ENCODE peak calls at places on chromosomes 13 and 19, in seven cellular contexts. T, A, X, E, F, K and Y are unnamed samples.

GRCh38 chr13:110915874-110916670 is 1.2 kb upstream of the ANKRD10 start:
- DNase-seq in X (no peak), A (no peak), K (no peak), T (no peak), E (no peak), F (no peak), Y (no peak)

GRCh38 chr13:21549633-21550032 is 54.3 kb downstream of the MICU2 start:
- DNase-seq in X (no peak), F (no peak), E (no peak), K (no peak), A (no peak), T (no peak), Y (no peak)

GRCh38 chr19:48625891-48626327 is 6.6 kb downstream of the SPHK2 start:
- DNase-seq in F (no peak), K (no peak), E (peak), T (no peak), A (peak), X (peak), Y (no peak)

GRCh38 chr13:106357198-106357597 is 178.3 kb downstream of the EFNB2 start:
- DNase-seq in K (no peak), E (no peak), X (no peak), A (no peak), T (no peak), F (no peak), Y (no peak)

GRCh38 chr13:112711528-112712265 is 21.9 kb downstream of the ATP11A start:
- DNase-seq in F (peak), E (peak), K (peak), X (peak), A (peak), T (peak), Y (peak)

GRCh38 chr13:109654341-109655205 is 131.8 kb downstream of the IRS2 start:
- DNase-seq in K (no peak), A (no peak), X (no peak), T (no peak), E (no peak), F (no peak), Y (no peak)

GRCh38 chr13:43985437-43986051 is 105.8 kb downstream of the LACC1 start:
- DNase-seq in A (no peak), F (no peak), T (no peak), X (no peak), E (no peak), K (no peak), Y (no peak)

GRCh38 chr19:10113964-10114650 is 2.6 kb downstream of the P2RY11 start:
- DNase-seq in X (peak), K (no peak), E (peak), F (no peak), T (no peak), A (no peak), Y (no peak)

GRCh38 chr19:55027472-55028337 is 10.4 kb downstream of the GP6 start:
- DNase-seq in X (no peak), E (no peak), F (no peak), K (no peak), T (no peak), A (no peak), Y (no peak)

GRCh38 chr19:18908917-18909619 is 10.1 kb downstream of the COPE start:
- DNase-seq in K (no peak), A (no peak), X (no peak), E (no peak), T (no peak), F (no peak), Y (no peak)

GRCh38 chr19:54485846-54486245 is 12.8 kb upstream of the CDC42EP5 start:
- DNase-seq in T (no peak), K (no peak), A (no peak), X (no peak), E (no peak), F (no peak), Y (no peak)

GRCh38 chr19:18599485-18599884 is 7.1 kb downstream of the CRLF1 start:
- DNase-seq in X (no peak), F (no peak), T (no peak), A (no peak), E (no peak), K (no peak), Y (no peak)

GRCh38 chr19:13127051-13127450 is 9.0 kb downstream of the NACC1 start:
- DNase-seq in T (no peak), A (no peak), K (no peak), E (no peak), F (no peak), X (no peak), Y (no peak)

GRCh38 chr13:44459674-44460073 is 86.0 kb downstream of the SERP2 start:
- DNase-seq in K (no peak), F (no peak), T (no peak), X (no peak), A (no peak), E (no peak), Y (no peak)

GRCh38 chr19:8001651-8001994 is 3.8 kb downstream of the ELAVL1 start:
- DNase-seq in T (no peak), K (no peak), E (no peak), X (no peak), A (no peak), F (no peak), Y (no peak)

GRCh38 chr13:60155978-60156377 is 7.8 kb downstream of the DIAPH3 start:
- DNase-seq in X (no peak), F (no peak), A (no peak), T (no peak), K (no peak), E (no peak), Y (no peak)

GRCh38 chr19:12834976-12835757 is 788 bp upstream of the RTBDN start:
- DNase-seq in T (no peak), K (no peak), A (peak), E (no peak), F (no peak), X (peak), Y (no peak)

GRCh38 chr19:41696402-41697197 is 8.5 kb upstream of the CEACAM7 start:
- DNase-seq in T (no peak), X (peak), F (no peak), K (no peak), A (peak), E (peak), Y (no peak)

GRCh38 chr19:41330946-41331678 is 21.1 kb downstream of the CCDC97 start:
- DNase-seq in E (peak), K (no peak), F (no peak), T (no peak), A (no peak), X (peak), Y (no peak)

GRCh38 chr19:37691881-37692504 is 27.6 kb downstream of the ZNF607 start:
- DNase-seq in T (peak), E (peak), A (peak), X (peak), K (peak), F (no peak), Y (peak)

GRCh38 chr13:39397866-39398265 is 205.1 kb downstream of the LHFPL6 start:
- DNase-seq in T (peak), F (no peak), E (no peak), X (no peak), A (no peak), K (no peak), Y (no peak)

GRCh38 chr13:20667857-20668256 is 35.6 kb upstream of the IL17D start:
- DNase-seq in E (no peak), A (no peak), X (no peak), K (no peak), F (no peak), T (no peak), Y (no peak)

GRCh38 chr19:56670401-56670960 is 1.1 kb downstream of the ZNF835 start:
- DNase-seq in K (no peak), A (no peak), X (no peak), E (no peak), T (no peak), F (no peak), Y (no peak)

GRCh38 chr19:50869479-50869878 is 3.8 kb upstream of the KLK2 start:
- DNase-seq in X (no peak), A (no peak), T (no peak), F (no peak), K (no peak), E (no peak), Y (no peak)

GRCh38 chr13:66563076-66563475 is 667.1 kb downstream of the PCDH9 start:
- DNase-seq in A (no peak), F (no peak), K (no peak), T (no peak), X (no peak), E (no peak), Y (no peak)

GRCh38 chr13:46721054-46721453 is 75.9 kb downstream of the ESD start:
- DNase-seq in T (peak), K (no peak), E (no peak), F (no peak), A (peak), X (peak), Y (peak)

GRCh38 chr13:27821566-27821965 is 29.3 kb downstream of the GSX1 start:
- DNase-seq in A (no peak), E (no peak), T (no peak), F (no peak), K (no peak), X (peak), Y (no peak)

GRCh38 chr13:113863511-113864302 is at the start of gene GAS6:
- DNase-seq in F (no peak), E (no peak), T (peak), X (peak), K (no peak), A (peak), Y (no peak)

GRCh38 chr19:45231891-45232290 is 13.3 kb downstream of the EXOC3L2 start:
- DNase-seq in X (no peak), A (no peak), F (no peak), T (no peak), K (no peak), E (no peak), Y (no peak)

GRCh38 chr13:20499986-20500385 is 25.7 kb downstream of the CRYL1 start:
- DNase-seq in E (no peak), T (no peak), X (no peak), F (no peak), K (no peak), A (no peak), Y (no peak)

GRCh38 chr19:10105241-10106099 is 692 bp upstream of the PPAN start:
- DNase-seq in A (peak), K (no peak), F (no peak), X (no peak), T (no peak), E (no peak), Y (no peak)

GRCh38 chr13:48746816-48747215 is 93.1 kb downstream of the CYSLTR2 start:
- DNase-seq in T (no peak), K (no peak), F (no peak), A (no peak), E (no peak), X (no peak), Y (no peak)

GRCh38 chr19:2618611-2619010 is 83.9 kb downstream of the GNG7 start:
- DNase-seq in A (peak), K (no peak), E (peak), T (peak), X (no peak), F (no peak), Y (no peak)

GRCh38 chr13:29482504-29482903 is 113.0 kb downstream of the SLC7A1 start:
- DNase-seq in X (peak), A (no peak), T (no peak), E (no peak), K (no peak), F (no peak), Y (no peak)

GRCh38 chr13:29483211-29483610 is 112.3 kb downstream of the SLC7A1 start:
- DNase-seq in E (peak), K (no peak), X (no peak), A (no peak), T (peak), F (no peak), Y (no peak)

GRCh38 chr13:29481603-29482002 is 113.9 kb downstream of the SLC7A1 start:
- DNase-seq in F (no peak), T (no peak), X (no peak), K (no peak), A (no peak), E (no peak), Y (no peak)

GRCh38 chr13:29484796-29485195 is 110.7 kb downstream of the SLC7A1 start:
- DNase-seq in X (peak), T (no peak), A (no peak), K (no peak), E (peak), F (no peak), Y (no peak)

GRCh38 chr13:29484236-29484635 is 111.3 kb downstream of the SLC7A1 start:
- DNase-seq in T (no peak), A (no peak), K (no peak), X (peak), E (peak), F (no peak), Y (no peak)
- TF ChIP-seq CTCF in T (no peak), A (no peak), K (no peak), X (no peak), E (no peak), F (no peak), Y (no peak)

GRCh38 chr19:29618434-29618833 is 12.4 kb downstream of the POP4 start:
- DNase-seq in T (no peak), A (no peak), X (no peak), K (no peak), F (no peak), E (peak), Y (no peak)
- H3K4me3 ChIP-seq in T (no peak), A (no peak), X (no peak), K (no peak), F (no peak), E (no peak), Y (no peak)

GRCh38 chr13:99028890-99029289 is 51.0 kb upstream of the DOCK9 start:
- DNase-seq in E (no peak), T (no peak), K (no peak), X (peak), F (no peak), A (no peak), Y (no peak)
- TF ChIP-seq CTCF in E (peak), T (no peak), K (no peak), X (peak), F (no peak), A (peak), Y (peak)

DNA sequence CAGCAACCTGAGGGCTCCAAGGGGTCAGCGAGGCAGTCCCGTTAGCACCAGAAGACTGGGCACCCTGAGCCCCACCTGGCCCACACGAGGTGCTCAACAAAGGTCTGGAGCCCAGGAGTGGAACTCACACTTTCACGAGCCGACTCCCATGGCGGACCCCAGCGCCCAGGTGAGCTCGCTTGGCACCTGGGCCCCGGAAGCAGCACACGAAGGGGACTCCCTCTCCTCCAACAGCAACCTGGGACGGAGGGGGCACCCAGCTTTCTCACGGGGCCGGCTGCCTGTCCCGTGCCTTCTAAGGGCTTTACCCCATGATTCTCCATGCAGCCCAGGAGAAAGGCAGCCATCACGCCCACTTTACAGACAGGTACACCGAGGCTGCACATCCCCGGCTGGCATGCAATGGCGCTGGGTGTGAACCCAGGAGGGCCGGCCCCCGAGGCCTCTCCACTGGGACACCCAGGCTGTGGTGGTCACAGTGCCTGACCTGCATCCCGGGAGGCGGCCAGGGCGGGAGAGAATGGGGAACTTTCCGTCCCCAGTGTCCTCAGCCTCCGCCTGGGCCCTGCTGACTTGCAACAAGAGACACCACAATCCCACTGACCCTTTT is 5.0 kb downstream of the PIP5K1C start:
- DNase-seq in T (no peak), E (no peak), F (no peak), K (no peak), A (no peak), X (peak), Y (no peak)
- H3K4me3 ChIP-seq in T (no peak), E (no peak), F (no peak), K (no peak), A (no peak), X (no peak), Y (no peak)

DNA sequence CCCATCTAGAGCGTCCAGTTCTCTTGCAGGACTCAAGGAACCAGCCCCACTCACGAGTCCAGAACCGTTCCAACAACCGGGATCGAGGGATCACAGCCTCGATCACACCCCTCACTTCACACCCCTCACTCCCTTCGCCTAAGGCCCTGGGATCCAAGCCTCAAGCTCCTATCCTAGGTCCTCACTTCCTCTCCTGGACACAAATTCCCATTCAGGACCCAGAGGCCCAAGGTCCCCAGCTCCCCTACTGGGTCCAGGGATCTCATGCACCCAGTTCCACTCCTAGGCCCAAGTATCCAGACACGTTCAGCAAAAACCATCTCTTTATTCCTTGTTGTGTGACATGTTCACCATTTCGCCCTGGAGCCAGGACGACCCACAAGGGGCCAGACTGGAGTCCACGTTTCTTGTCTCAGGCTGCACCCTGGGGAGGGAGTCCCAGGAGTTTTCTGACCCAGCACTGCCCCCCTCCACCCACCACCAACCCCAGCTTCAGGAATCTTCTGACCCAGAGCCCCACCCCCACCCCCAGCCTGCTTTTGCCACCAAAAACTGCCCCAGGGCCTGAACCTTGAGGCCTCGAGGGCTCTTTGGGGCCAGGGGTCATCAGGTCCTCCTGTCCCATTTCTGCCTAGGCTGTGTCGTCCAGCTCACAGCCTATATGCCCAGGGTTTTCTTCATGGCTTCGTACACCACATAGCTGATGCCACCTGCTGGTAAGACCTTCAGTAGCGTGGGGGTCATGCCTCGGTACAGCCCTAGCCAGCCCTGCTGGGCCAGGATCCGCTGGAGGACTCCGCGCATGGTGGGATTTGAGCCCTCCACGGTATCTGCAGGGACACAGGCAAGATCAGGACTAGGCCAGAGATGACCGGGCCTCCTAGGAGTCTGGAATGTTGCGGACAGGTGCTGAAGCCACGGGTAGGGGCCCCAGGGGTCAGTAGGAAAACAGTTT is 1.4 kb upstream of the KHSRP start:
- DNase-seq in A (peak), F (no peak), T (no peak), K (no peak), E (no peak), X (no peak), Y (no peak)
- TF ChIP-seq CTCF in A (no peak), F (no peak), T (no peak), K (no peak), E (no peak), X (peak), Y (peak)

GRCh38 chr13:103200118-103200885 is 134.1 kb upstream of the SLC10A2 start:
- DNase-seq in E (no peak), X (no peak), K (no peak), T (no peak), A (no peak), F (no peak), Y (no peak)
- H3K4me3 ChIP-seq in E (no peak), X (peak), K (no peak), T (no peak), A (no peak), F (no peak), Y (no peak)

DNA sequence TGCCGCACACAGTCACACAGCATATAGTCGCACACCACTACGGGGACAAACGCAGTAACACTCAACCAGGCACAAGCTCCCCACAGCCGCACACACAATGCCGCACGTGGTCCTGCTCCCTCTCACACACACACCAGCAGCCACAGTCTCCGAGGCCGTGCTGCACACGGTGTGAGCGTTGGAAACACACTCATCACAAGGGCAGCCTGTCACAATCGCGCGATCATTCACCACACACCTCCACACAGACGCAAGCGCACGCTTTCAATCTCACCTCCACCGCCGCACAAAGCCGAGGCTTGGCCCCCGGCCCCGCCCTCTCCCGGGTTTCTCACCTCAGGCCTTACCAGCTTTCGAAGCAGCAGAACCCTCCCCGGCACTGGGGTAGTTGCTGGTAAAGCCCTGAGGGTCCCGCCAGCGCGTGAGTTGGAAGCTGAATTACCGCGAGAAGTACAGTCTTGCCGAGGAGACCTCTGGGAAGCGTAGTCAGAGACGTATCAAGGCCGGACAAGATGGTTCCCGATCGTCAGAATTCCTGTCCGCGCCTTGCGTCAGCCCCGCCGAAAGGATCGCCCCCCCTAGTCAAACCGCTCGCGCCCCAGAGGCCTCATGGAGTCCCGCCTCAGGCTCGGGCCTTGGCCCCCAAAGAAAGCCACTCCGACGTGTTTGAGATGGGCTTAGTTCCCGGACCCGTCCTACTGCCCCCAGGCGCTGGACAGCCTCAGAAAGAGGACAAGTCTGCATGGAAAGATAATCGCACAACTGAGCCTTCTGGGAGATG is at the start of gene ZNF566:
- DNase-seq in E (peak), F (peak), X (peak), T (peak), A (peak), K (peak), Y (peak)
- TF ChIP-seq CTCF in E (no peak), F (no peak), X (peak), T (no peak), A (no peak), K (no peak), Y (no peak)